ENCODE peak calls at places on chromosome 20, in nine cellular contexts. U, O, J, N, C, G, X, A and B are unnamed samples.
A peak's percentile ranks its signal among the peaks of the same experiment; 100 is the strongest.

GRCh38 chr20:50467618-50468373 is 42.4 kb upstream of the PTPN1 start:
- DNase-seq in U (no peak), O (no peak), J (peak; percentile 31), N (no peak), C (peak; percentile 33), G (no peak), X (peak; percentile 11), A (peak; percentile 54), B (peak; percentile 52)

GRCh38 chr20:59253779-59254319 is 46.6 kb upstream of the EDN3 start:
- DNase-seq in U (no peak), O (peak; percentile 54), J (peak; percentile 32), N (peak; percentile 6), C (peak; percentile 21), G (no peak), X (no peak), A (peak; percentile 74), B (no peak)

GRCh38 chr20:55782861-55783260 is 222.5 kb downstream of the CBLN4 start:
- DNase-seq in U (no peak), O (no peak), J (no peak), N (no peak), C (no peak), G (no peak), X (no peak), A (no peak), B (no peak)

GRCh38 chr20:50602432-50603088 is 88.8 kb downstream of the RIPOR3 start:
- DNase-seq in U (no peak), O (no peak), J (no peak), N (no peak), C (no peak), G (no peak), X (no peak), A (no peak), B (no peak)

GRCh38 chr20:36218380-36219064 is 17.8 kb upstream of the AAR2 start:
- DNase-seq in U (no peak), O (no peak), J (no peak), N (no peak), C (no peak), G (no peak), X (no peak), A (no peak), B (no peak)

GRCh38 chr20:45083127-45083526 is 17.8 kb downstream of the KCNS1 start:
- DNase-seq in U (no peak), O (no peak), J (no peak), N (no peak), C (no peak), G (no peak), X (no peak), A (no peak), B (no peak)

GRCh38 chr20:63700199-63701050 is 4.0 kb downstream of the TNFRSF6B start:
- DNase-seq in U (no peak), O (no peak), J (no peak), N (no peak), C (no peak), G (no peak), X (no peak), A (no peak), B (no peak)

GRCh38 chr20:4233520-4233919 is 218.2 kb upstream of the RNF24 start:
- DNase-seq in U (no peak), O (no peak), J (no peak), N (no peak), C (no peak), G (no peak), X (no peak), A (no peak), B (no peak)

GRCh38 chr20:13105864-13106457 is 97.2 kb downstream of the SPTLC3 start:
- DNase-seq in U (no peak), O (peak; percentile 29), J (no peak), N (no peak), C (no peak), G (no peak), X (no peak), A (peak; percentile 34), B (peak; percentile 32)

GRCh38 chr20:58651548-58651822 is 402 bp downstream of the STX16 start:
- DNase-seq in U (no peak), O (no peak), J (no peak), N (no peak), C (no peak), G (no peak), X (no peak), A (no peak), B (no peak)

GRCh38 chr20:16350465-16350864 is 222.8 kb downstream of the KIF16B start:
- DNase-seq in U (no peak), O (no peak), J (no peak), N (no peak), C (no peak), G (no peak), X (no peak), A (no peak), B (no peak)

GRCh38 chr20:38825901-38826625 is 20.6 kb downstream of the PPP1R16B start:
- DNase-seq in U (no peak), O (peak; percentile 75), J (no peak), N (no peak), C (no peak), G (no peak), X (no peak), A (no peak), B (peak; percentile 72)

GRCh38 chr20:50546729-50547314 is 36.6 kb downstream of the PTPN1 start:
- DNase-seq in U (peak; percentile 15), O (peak; percentile 89), J (peak; percentile 32), N (no peak), C (peak; percentile 40), G (no peak), X (no peak), A (no peak), B (no peak)

GRCh38 chr20:2986466-2986865 is 57.0 kb upstream of the GNRH2 start:
- DNase-seq in U (no peak), O (peak; percentile 90), J (peak; percentile 65), N (no peak), C (peak; percentile 78), G (peak; percentile 13), X (no peak), A (no peak), B (peak; percentile 40)

GRCh38 chr20:19254956-19255355 is 42.5 kb downstream of the SLC24A3 start:
- DNase-seq in U (no peak), O (no peak), J (no peak), N (no peak), C (no peak), G (no peak), X (no peak), A (no peak), B (no peak)

GRCh38 chr20:43686820-43687219 is 19.9 kb downstream of the MYBL2 start:
- DNase-seq in U (no peak), O (no peak), J (no peak), N (no peak), C (no peak), G (no peak), X (no peak), A (no peak), B (no peak)

GRCh38 chr20:40192529-40192928 is 496.5 kb downstream of the MAFB start:
- DNase-seq in U (no peak), O (no peak), J (no peak), N (no peak), C (no peak), G (no peak), X (no peak), A (no peak), B (no peak)

GRCh38 chr20:35952480-35953410 is 1.6 kb downstream of the SCAND1 start:
- DNase-seq in U (peak; percentile 7), O (peak; percentile 76), J (no peak), N (no peak), C (peak; percentile 8), G (no peak), X (no peak), A (no peak), B (peak; percentile 70)

GRCh38 chr20:45312241-45312640 is 4.1 kb upstream of the MATN4 start:
- DNase-seq in U (no peak), O (no peak), J (no peak), N (no peak), C (no peak), G (no peak), X (no peak), A (no peak), B (no peak)

GRCh38 chr20:20253744-20254330 is 114.1 kb upstream of the INSM1 start:
- DNase-seq in U (no peak), O (no peak), J (no peak), N (no peak), C (no peak), G (no peak), X (no peak), A (no peak), B (no peak)

GRCh38 chr20:48750941-48751620 is 76.7 kb downstream of the PREX1 start:
- DNase-seq in U (peak; percentile 28), O (peak; percentile 64), J (peak; percentile 49), N (peak; percentile 47), C (peak; percentile 43), G (no peak), X (peak; percentile 52), A (peak; percentile 48), B (peak; percentile 87)

GRCh38 chr20:47574616-47575401 is 73.1 kb downstream of the NCOA3 start:
- DNase-seq in U (no peak), O (no peak), J (no peak), N (no peak), C (no peak), G (no peak), X (no peak), A (no peak), B (peak; percentile 9)

GRCh38 chr20:59933849-59934585 is 580 bp upstream of the SYCP2 start:
- DNase-seq in U (peak; percentile 73), O (no peak), J (peak; percentile 80), N (peak; percentile 78), C (peak; percentile 90), G (peak; percentile 84), X (peak; percentile 76), A (peak; percentile 53), B (peak; percentile 62)

GRCh38 chr20:1368448-1369199 is 24.2 kb downstream of the FKBP1A start:
- DNase-seq in U (no peak), O (no peak), J (no peak), N (no peak), C (no peak), G (no peak), X (no peak), A (no peak), B (no peak)

GRCh38 chr20:56624786-56625681 is 4.1 kb upstream of the TFAP2C start:
- DNase-seq in U (no peak), O (no peak), J (no peak), N (no peak), C (no peak), G (no peak), X (no peak), A (no peak), B (no peak)

GRCh38 chr20:59015411-59015810 is 3.8 kb upstream of the TUBB1 start:
- DNase-seq in U (no peak), O (no peak), J (no peak), N (no peak), C (no peak), G (no peak), X (no peak), A (no peak), B (no peak)

GRCh38 chr20:43800186-43800585 is 73.4 kb upstream of the GTSF1L start:
- DNase-seq in U (no peak), O (peak; percentile 31), J (no peak), N (no peak), C (no peak), G (no peak), X (no peak), A (no peak), B (no peak)

GRCh38 chr20:15930324-15931305 is 642.6 kb downstream of the KIF16B start:
- DNase-seq in U (no peak), O (peak; percentile 16), J (no peak), N (no peak), C (no peak), G (no peak), X (no peak), A (peak; percentile 14), B (peak; percentile 45)

GRCh38 chr20:31566332-31566657 is 38.8 kb upstream of the ID1 start:
- DNase-seq in U (no peak), O (no peak), J (no peak), N (no peak), C (no peak), G (no peak), X (no peak), A (no peak), B (no peak)

GRCh38 chr20:11941593-11942261 is 24.0 kb downstream of the BTBD3 start:
- DNase-seq in U (no peak), O (no peak), J (no peak), N (no peak), C (no peak), G (no peak), X (no peak), A (no peak), B (no peak)

GRCh38 chr20:58963060-58963584 is 17.9 kb upstream of the NELFCD start:
- DNase-seq in U (no peak), O (no peak), J (no peak), N (no peak), C (no peak), G (no peak), X (no peak), A (no peak), B (no peak)